ENCODE peak calls at places on chromosomes 2 and 18, in five cellular contexts. M is body of pancreas, F is endothelial cell of umbilical vein, A is cardiac muscle cell, I is tibial artery. Z is an unnamed sample.

GRCh38 chr2:237532225-237532624 is 34.1 kb upstream of the PRLH start:
- DNase-seq in I (no peak), A (no peak), M (no peak), F (no peak), Z (no peak)

GRCh38 chr18:76505611-76506010 is 10.6 kb upstream of the ZNF516 start:
- DNase-seq in A (peak), M (no peak), F (no peak), I (no peak), Z (no peak)

GRCh38 chr2:41364842-41365241 is 683.0 kb upstream of the PKDCC start:
- DNase-seq in F (no peak), A (no peak), I (no peak), M (no peak), Z (no peak)

GRCh38 chr18:34771958-34772357 is 61.9 kb downstream of the DTNA start:
- DNase-seq in A (peak), F (no peak), I (no peak), M (no peak), Z (no peak)

GRCh38 chr2:224885836-224886547 is 156.3 kb downstream of the DOCK10 start:
- DNase-seq in A (peak), F (peak), I (no peak), M (no peak), Z (no peak)

GRCh38 chr18:10242922-10243680 is 211.3 kb upstream of the APCDD1 start:
- DNase-seq in F (no peak), M (no peak), I (no peak), A (no peak), Z (no peak)

GRCh38 chr18:36889316-36889715 is 60.4 kb downstream of the KIAA1328 start:
- DNase-seq in A (no peak), I (no peak), M (no peak), F (peak), Z (no peak)

GRCh38 chr2:10422732-10423399 is 25.3 kb downstream of the ODC1 start:
- DNase-seq in F (no peak), M (no peak), A (no peak), I (no peak), Z (no peak)

GRCh38 chr2:54666131-54666637 is 57.3 kb upstream of the EML6 start:
- DNase-seq in A (peak), M (no peak), I (no peak), F (peak), Z (no peak)

GRCh38 chr2:71923887-71924533 is 223.7 kb downstream of the CYP26B1 start:
- DNase-seq in A (peak), M (peak), F (peak), I (no peak), Z (peak)

GRCh38 chr2:33419548-33420255 is 56.7 kb upstream of the RASGRP3 start:
- DNase-seq in M (no peak), F (no peak), A (no peak), I (no peak), Z (no peak)

GRCh38 chr2:220894069-220894468 is 678.0 kb downstream of the EPHA4 start:
- DNase-seq in M (no peak), I (no peak), A (no peak), F (no peak), Z (no peak)

GRCh38 chr2:105577762-105578161 is 166.9 kb upstream of the NCK2 start:
- DNase-seq in A (no peak), F (no peak), M (no peak), I (no peak), Z (no peak)

GRCh38 chr2:136764397-136765255 is 719 bp upstream of the THSD7B start:
- DNase-seq in I (no peak), M (peak), A (no peak), F (no peak), Z (no peak)

GRCh38 chr2:134706587-134707329 is 12.0 kb downstream of the TMEM163 start:
- DNase-seq in A (peak), F (peak), M (no peak), I (no peak), Z (no peak)
- H3K4me3 ChIP-seq in A (no peak), F (no peak), M (no peak), I (no peak), Z (no peak)

GRCh38 chr2:162153608-162154224 is 1.7 kb upstream of the GCG start:
- DNase-seq in F (peak), A (peak), I (no peak), M (peak), Z (no peak)
- TF ChIP-seq CTCF in F (peak), A (peak), I (peak), M (peak), Z (no peak)

DNA sequence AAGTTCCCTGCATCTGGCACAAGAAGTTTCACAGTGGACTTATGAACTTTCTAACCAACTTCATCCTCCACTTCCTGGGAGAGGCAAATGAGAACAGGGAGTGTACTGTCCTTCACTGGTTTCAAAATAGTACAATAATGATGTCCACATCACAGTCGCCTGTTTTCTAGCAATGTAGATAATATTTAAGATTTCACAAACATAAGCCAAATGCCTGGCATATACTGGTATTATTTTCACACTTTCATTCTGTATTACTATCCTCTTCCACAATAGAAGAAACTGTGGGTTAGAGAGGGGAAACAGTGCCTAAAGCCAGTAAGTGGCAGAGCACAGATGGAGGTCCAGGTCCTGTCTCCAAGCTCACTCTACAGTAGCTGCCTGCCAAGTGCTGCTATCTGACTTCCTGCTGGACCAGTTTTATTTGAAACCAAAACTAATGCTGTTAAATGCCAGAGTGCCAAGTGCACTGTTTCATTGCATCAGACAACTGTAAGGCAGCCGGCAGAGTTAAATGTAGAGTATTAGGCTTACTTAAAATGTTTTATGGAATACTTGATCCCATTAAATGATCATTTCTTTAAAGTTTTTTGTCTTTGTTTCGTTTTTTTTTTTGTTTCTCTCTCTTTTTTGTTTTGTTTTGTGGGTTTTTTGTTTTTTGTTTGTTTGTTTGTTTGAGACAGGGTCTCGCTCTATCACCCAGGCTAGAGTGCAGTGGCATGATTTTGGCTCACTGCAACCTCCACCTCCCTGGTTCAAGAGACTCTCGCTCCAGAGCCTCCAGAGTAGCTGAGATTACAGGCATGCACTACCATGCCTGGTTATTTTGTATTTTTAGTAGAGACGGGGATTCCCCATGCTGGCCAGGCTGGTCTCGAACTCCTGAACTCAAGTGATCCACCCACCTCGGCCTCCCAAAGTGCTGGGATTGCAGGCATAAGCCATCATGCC is 15.1 kb downstream of the COBLL1 start:
- DNase-seq in I (peak), F (peak), M (peak), A (peak), Z (peak)
- H3K4me3 ChIP-seq in I (peak), F (no peak), M (no peak), A (no peak), Z (peak)

GRCh38 chr18:46555724-46556123 is 101.3 kb downstream of the LOXHD1 start:
- DNase-seq in M (no peak), I (no peak), F (peak), A (peak), Z (no peak)
- TF ChIP-seq CTCF in M (no peak), I (no peak), F (no peak), A (peak), Z (no peak)

GRCh38 chr2:167490394-167490793 is 602.1 kb downstream of the XIRP2 start:
- DNase-seq in F (no peak), A (no peak), M (no peak), I (no peak), Z (no peak)
- H3K4me3 ChIP-seq in F (no peak), A (no peak), M (no peak), I (no peak), Z (no peak)

GRCh38 chr2:151678849-151679248 is 55.4 kb downstream of the NEB start:
- DNase-seq in I (no peak), A (no peak), F (no peak), M (no peak), Z (no peak)
- TF ChIP-seq CTCF in I (no peak), A (no peak), F (no peak), M (no peak), Z (no peak)

DNA sequence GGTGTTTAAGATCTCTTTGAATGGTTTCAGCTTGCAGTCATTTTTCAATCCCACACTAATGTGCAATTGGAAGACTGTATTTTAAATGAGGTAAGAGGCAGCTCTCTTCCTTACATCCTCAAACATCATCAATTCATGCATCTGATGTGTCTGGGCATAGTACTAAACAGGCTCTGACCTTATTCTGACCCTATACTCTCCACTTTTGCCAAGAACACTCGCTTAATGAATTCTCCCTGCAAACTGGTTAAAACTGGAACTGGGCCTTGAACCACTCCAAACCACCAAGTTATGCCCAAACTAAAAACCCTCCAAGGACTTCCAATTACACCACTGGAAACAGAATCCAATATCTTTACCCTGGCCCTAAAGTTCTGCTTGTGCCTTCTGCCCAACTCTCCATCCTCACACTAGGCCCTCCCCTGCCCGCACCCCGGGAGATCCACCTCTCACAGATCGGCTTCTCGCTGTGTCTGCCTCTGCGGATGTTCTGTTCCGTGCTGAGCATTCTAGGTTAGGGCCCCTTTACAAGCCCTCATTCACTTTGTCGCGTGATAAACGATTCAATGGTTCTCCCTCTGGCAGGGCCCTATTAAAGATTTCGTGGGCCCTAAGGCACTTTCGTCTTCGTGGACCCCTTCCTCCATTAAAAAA is 1.2 kb downstream of the M1AP start:
- DNase-seq in M (no peak), F (no peak), I (no peak), A (no peak), Z (no peak)
- H3K4me3 ChIP-seq in M (no peak), F (no peak), I (no peak), A (no peak), Z (no peak)

GRCh38 chr2:7357993-7358392 is 440.8 kb downstream of the RNF144A start:
- DNase-seq in I (no peak), A (no peak), F (no peak), M (no peak), Z (no peak)
- TF ChIP-seq CTCF in I (no peak), A (no peak), F (no peak), M (no peak), Z (no peak)

GRCh38 chr2:207731138-207731537 is 19.7 kb downstream of the CCNYL1 start:
- DNase-seq in F (no peak), I (no peak), M (no peak), A (no peak), Z (no peak)

GRCh38 chr2:207733597-207734240 is 22.3 kb downstream of the CCNYL1 start:
- DNase-seq in I (no peak), F (no peak), A (no peak), M (no peak), Z (no peak)

GRCh38 chr2:207729465-207729998 is 18.1 kb downstream of the CCNYL1 start:
- DNase-seq in F (no peak), I (no peak), A (no peak), M (no peak), Z (no peak)

GRCh38 chr2:207734264-207734635 is 22.8 kb downstream of the CCNYL1 start:
- DNase-seq in I (no peak), A (peak), M (no peak), F (peak), Z (no peak)

DNA sequence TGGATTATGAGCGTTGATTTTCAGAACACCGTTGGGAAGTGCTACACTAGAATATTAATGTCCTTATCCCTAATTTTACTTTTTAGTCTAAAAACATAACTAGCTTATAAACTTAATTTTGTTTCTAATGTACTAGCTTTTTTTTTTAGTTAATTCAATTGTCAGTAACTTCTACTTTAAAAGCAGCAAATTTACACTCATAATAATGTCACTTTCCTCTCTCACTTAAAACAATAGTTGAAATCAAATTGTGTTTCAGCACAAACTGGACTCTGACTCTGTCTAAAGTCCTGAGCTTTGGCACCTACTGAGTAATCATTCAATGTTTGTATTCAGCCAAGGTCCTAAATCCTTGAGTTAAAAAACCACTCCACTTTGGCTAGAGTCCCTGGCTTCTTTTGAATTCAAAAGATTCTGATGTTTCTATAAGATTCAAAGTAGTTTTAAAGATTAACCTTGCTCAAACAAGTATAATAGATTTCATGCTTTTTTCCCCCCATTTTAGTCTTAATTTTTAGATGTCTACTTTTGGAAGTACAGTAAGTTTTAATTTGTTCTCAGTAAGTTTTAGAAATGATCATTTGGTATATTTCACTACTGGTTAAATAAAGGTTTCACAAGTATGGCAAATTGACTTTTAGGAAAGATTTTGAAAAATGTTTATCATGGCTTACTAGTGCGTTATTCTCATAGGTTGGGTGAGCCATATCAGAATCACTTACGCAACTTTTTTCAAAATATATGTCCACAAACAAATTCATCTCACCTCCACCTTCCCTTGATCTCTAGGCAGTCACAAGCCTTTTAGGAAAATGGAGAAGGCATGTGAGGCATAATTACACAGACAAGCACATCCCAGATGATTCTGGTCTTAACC is 23.4 kb downstream of the CCNYL1 start:
- DNase-seq in A (no peak), M (no peak), F (no peak), I (no peak), Z (no peak)
- H3K4me3 ChIP-seq in A (no peak), M (no peak), F (no peak), I (no peak), Z (no peak)

Z was measured in coronary artery.